ENCODE peak calls at places on chromosomes 2 and 18, in eight cellular contexts. O is AG04449, X is sigmoid colon, F is Karpas-422, C is heart left ventricle, G is breast epithelium, K is hepatocyte, P is pancreas. H is an unnamed sample.

GRCh38 chr2:80655265-80655664 is 350.7 kb upstream of the LRRTM1 start:
- DNase-seq in O (no peak), X (no peak), F (no peak), C (no peak), G (no peak), K (no peak), P (no peak), H (no peak)

GRCh38 chr18:36095936-36096519 is 28.7 kb upstream of the RPRD1A start:
- DNase-seq in O (peak), X (no peak), F (peak), C (no peak), G (no peak), K (peak), P (no peak), H (peak)

GRCh38 chr2:172204309-172204708 is 101.6 kb upstream of the DLX2 start:
- DNase-seq in O (no peak), X (no peak), F (no peak), C (no peak), G (no peak), K (peak), P (no peak), H (no peak)

GRCh38 chr2:11127791-11128190 is 27.5 kb upstream of the SLC66A3 start:
- DNase-seq in O (no peak), X (no peak), F (no peak), C (no peak), G (no peak), K (no peak), P (no peak), H (no peak)

GRCh38 chr2:239734436-239735005 is 290.6 kb downstream of the NDUFA10 start:
- DNase-seq in O (no peak), X (no peak), F (no peak), C (peak), G (no peak), K (no peak), P (no peak), H (no peak)

GRCh38 chr2:3785220-3785889 is 82.0 kb downstream of the DCDC2C start:
- DNase-seq in O (no peak), X (no peak), F (no peak), C (no peak), G (no peak), K (no peak), P (no peak), H (no peak)

GRCh38 chr18:59748628-59749360 is 51.6 kb upstream of the CCBE1 start:
- DNase-seq in O (peak), X (no peak), F (no peak), C (no peak), G (no peak), K (no peak), P (no peak), H (no peak)

GRCh38 chr2:134677866-134678774 is 40.7 kb downstream of the TMEM163 start:
- DNase-seq in O (no peak), X (no peak), F (no peak), C (no peak), G (no peak), K (no peak), P (peak), H (no peak)

GRCh38 chr2:72837171-72837570 is 11.3 kb upstream of the EXOC6B start:
- DNase-seq in O (no peak), X (no peak), F (no peak), C (no peak), G (no peak), K (no peak), P (no peak), H (no peak)

GRCh38 chr2:240358080-240358479 is 77.4 kb upstream of the GPC1 start:
- DNase-seq in O (no peak), X (no peak), F (no peak), C (no peak), G (no peak), K (no peak), P (no peak), H (no peak)

GRCh38 chr2:27855476-27855875 is 34.7 kb downstream of the RBKS start:
- DNase-seq in O (no peak), X (no peak), F (no peak), C (no peak), G (no peak), K (no peak), P (no peak), H (peak)

GRCh38 chr18:76697441-76697901 is 124.9 kb upstream of the ZNF236 start:
- DNase-seq in O (no peak), X (no peak), F (no peak), C (no peak), G (no peak), K (peak), P (no peak), H (no peak)

GRCh38 chr18:361941-362913 is 94.4 kb upstream of the THOC1 start:
- DNase-seq in O (peak), X (peak), F (no peak), C (no peak), G (no peak), K (peak), P (no peak), H (no peak)

GRCh38 chr2:236338495-236339184 is 74.4 kb upstream of the ASB18 start:
- DNase-seq in O (no peak), X (no peak), F (peak), C (no peak), G (no peak), K (peak), P (no peak), H (no peak)

GRCh38 chr2:65377556-65378307 is 54.7 kb downstream of the SPRED2 start:
- DNase-seq in O (peak), X (no peak), F (no peak), C (no peak), G (no peak), K (peak), P (no peak), H (no peak)

GRCh38 chr18:67241292-67241691 is 275.2 kb downstream of the DSEL start:
- DNase-seq in O (no peak), X (no peak), F (no peak), C (no peak), G (no peak), K (no peak), P (no peak), H (no peak)

GRCh38 chr2:104844813-104845551 is 8.9 kb upstream of the POU3F3 start:
- DNase-seq in O (no peak), X (no peak), F (no peak), C (peak), G (no peak), K (no peak), P (no peak), H (no peak)

GRCh38 chr2:214575030-214575949 is 164.4 kb downstream of the VWC2L start:
- DNase-seq in O (no peak), X (no peak), F (no peak), C (no peak), G (no peak), K (no peak), P (no peak), H (no peak)

GRCh38 chr2:191304939-191305875 is 60.0 kb downstream of the MYO1B start:
- DNase-seq in O (no peak), X (peak), F (no peak), C (peak), G (no peak), K (no peak), P (no peak), H (peak)

GRCh38 chr18:5879479-5879882 is 15.8 kb downstream of the TMEM200C start:
- DNase-seq in O (peak), X (no peak), F (peak), C (no peak), G (no peak), K (peak), P (no peak), H (no peak)

DNA sequence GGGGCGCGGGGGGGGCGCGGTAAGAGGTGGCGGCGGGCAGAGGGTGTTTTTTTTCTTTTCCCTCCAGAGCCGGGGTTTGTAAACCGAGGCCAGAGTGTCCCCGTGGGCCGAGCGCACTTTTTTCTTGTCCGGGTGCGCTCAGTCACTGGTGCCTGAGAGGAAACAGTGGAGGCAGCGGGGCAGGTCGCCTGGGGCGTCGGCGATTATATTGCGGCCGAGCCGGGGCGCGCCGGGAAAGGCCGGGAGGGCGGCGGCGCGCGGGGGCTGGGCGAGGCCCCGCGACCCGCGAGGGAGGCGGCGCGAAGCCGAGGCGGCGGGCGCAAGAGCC is 284 bp downstream of the HOXD8 start:
- DNase-seq in O (no peak), X (peak), F (no peak), C (no peak), G (no peak), K (no peak), P (no peak), H (no peak)
- H3K4me3 ChIP-seq in O (peak), X (peak), F (no peak), C (peak), G (peak), K (peak), P (no peak), H (no peak)

DNA sequence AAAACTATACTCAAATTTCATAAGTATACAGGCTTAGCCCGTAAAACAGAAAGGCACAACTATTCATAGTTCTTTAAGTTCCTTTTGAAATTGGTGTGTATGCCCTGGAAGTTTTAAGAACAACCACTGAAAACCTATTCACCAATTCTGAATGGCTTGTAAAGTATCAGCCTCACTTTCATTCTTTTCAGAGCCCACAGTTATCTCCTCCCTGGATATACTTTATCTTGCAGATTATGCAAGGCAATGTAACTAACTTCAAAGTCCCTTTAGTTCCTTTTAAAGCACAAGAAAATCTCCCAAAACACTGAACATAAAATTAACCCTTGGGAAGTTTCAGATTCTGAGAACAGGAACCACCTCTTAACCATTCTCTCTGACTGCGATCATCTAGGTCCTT is 1.1 kb downstream of the STRN start:
- DNase-seq in O (no peak), X (no peak), F (no peak), C (no peak), G (no peak), K (no peak), P (no peak), H (no peak)
- H3K4me3 ChIP-seq in O (peak), X (peak), F (peak), C (peak), G (peak), K (peak), P (no peak), H (peak)

DNA sequence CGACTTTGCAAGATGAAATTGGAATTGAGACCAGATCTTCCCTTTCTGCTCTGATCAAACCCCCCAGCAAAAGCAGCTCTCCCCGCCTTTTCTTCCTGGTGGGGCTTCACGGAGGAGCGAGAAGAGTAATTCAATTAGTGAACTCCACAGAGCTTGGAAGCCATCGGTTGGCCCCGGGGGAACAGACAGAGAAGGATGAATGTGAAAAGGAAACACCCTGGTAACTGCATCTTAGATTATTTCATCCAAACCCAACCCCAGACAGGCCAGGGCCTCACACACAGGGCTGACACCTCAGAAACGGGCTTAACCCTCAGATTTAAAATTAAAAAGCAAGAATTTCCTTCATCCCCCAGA is 18.3 kb downstream of the SMAD7 start:
- DNase-seq in O (no peak), X (no peak), F (no peak), C (no peak), G (no peak), K (no peak), P (no peak), H (no peak)
- H3K4me3 ChIP-seq in O (no peak), X (no peak), F (peak), C (no peak), G (no peak), K (no peak), P (no peak), H (no peak)

DNA sequence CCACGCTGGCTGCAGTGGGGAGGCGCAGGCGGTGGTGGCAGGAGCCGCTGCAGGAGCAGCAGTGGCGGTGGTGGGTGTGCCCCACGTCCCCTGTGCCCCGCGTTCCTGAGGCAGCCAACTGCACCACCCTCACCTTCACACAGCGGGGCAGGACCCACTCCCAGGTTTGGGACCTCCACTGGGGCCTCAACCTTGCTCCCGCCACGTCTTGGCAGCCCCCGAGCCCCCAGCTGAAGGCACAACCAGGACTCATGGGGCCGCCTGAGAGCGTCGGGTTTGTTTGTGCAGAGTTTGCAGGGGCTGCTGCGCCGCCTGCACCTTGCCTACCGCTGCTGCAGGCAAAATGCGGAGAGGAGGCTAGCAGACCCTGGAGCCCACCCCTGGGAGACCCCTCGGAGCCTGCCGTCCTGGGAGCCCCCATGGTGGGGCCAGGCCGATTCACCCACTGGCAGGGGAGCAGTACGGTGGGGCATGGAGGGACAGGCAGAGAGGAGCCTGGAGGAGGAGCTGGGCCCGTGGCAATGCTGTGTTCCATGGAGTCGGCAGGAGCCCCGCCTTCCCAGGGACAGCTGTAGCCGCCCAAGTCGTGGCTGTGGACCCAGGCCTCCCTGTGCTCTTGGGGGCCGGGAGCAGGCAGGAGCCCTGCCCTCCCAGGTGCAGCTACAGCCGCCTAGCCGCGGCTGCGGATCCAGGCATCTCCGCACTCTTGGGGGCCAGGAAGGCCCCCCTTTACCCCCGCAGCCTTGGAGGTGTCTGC is 14.7 kb upstream of the EML6 start:
- DNase-seq in O (no peak), X (peak), F (peak), C (peak), G (peak), K (peak), P (peak), H (no peak)
- H3K4me3 ChIP-seq in O (peak), X (peak), F (peak), C (peak), G (peak), K (no peak), P (peak), H (peak)

GRCh38 chr2:188293601-188294482 is 2.2 kb downstream of the GULP1 start:
- DNase-seq in O (no peak), X (peak), F (no peak), C (peak), G (peak), K (peak), P (peak), H (no peak)

GRCh38 chr2:188291142-188291616 is 495 bp upstream of the GULP1 start:
- DNase-seq in O (no peak), X (no peak), F (no peak), C (no peak), G (no peak), K (peak), P (no peak), H (no peak)

GRCh38 chr2:188294547-188294946 is 2.9 kb downstream of the GULP1 start:
- DNase-seq in O (no peak), X (no peak), F (no peak), C (no peak), G (no peak), K (no peak), P (no peak), H (no peak)

GRCh38 chr2:188292446-188293239 is 969 bp downstream of the GULP1 start:
- DNase-seq in O (no peak), X (peak), F (no peak), C (peak), G (peak), K (peak), P (peak), H (no peak)

GRCh38 chr2:188291617-188292445 is at the start of gene GULP1:
- DNase-seq in O (no peak), X (peak), F (no peak), C (peak), G (peak), K (peak), P (peak), H (no peak)
- H3K4me3 ChIP-seq in O (peak), X (peak), F (no peak), C (peak), G (peak), K (peak), P (peak), H (peak)

GRCh38 chr2:174338626-174339570 is 4.1 kb downstream of the SP9 start:
- DNase-seq in O (no peak), X (no peak), F (no peak), C (no peak), G (no peak), K (no peak), P (no peak), H (no peak)
- H3K4me3 ChIP-seq in O (peak), X (no peak), F (peak), C (no peak), G (no peak), K (no peak), P (no peak), H (no peak)

DNA sequence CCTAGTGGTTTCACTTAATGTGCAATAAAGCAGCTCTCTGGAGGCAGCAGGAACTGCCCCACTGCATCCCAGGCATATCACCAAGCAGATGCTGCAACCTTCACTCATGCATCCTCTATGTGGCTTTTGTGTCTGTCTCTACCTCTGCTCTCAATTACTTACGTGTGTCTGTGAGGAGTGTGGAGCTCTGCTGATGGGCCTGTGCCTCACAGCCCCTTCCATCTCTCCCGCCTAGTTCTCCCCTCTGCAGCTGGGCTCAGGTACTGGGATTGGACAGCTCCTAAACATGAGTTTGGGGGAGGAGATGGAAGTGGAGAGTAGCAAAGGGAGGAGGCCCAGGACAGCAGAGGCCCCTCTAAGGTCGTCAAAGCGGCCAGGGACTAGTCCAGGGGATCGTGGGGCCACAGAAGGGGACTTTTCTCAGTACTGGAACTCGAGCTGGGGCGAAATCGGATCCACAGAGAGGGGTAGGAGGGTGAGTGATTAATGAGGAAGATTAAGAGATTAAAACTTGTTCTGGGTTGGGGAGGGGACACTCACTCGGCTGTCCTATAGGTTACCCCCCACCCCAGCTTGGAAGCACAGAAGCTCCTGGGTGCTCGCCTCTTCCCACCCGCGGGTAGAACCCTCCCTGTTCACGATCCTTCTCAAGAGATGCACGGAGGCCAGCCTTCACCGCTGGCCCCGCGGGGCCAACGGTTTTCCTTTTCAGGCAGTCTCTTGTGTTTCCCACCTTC is 2.1 kb upstream of the LBX2 start:
- DNase-seq in O (no peak), X (no peak), F (peak), C (no peak), G (no peak), K (no peak), P (no peak), H (no peak)
- H3K4me3 ChIP-seq in O (peak), X (no peak), F (peak), C (no peak), G (no peak), K (peak), P (no peak), H (peak)